ENCODE peak calls at places on chromosomes 11 and 22, in seven cellular contexts. One of them, this sample, is unnamed.
A peak's percentile ranks its signal among the peaks of the same experiment; 100 is the strongest.

GRCh38 chr11:93935826-93936225 is 85.3 kb upstream of the HEPHL1 start:
- DNase-seq in NT2/D1: no peak
- DNase-seq in small intestine: no peak
- DNase-seq in effector memory CD4-positive, alpha-beta T cell: no peak
- DNase-seq in uterus: no peak
- DNase-seq in A549: no peak
- DNase-seq in Peyer's patch: no peak
- DNase-seq in this sample: no peak

GRCh38 chr11:61911701-61912529 is 5.5 kb downstream of the RAB3IL1 start:
- DNase-seq in NT2/D1: no peak
- DNase-seq in uterus: peak; percentile 30
- DNase-seq in effector memory CD4-positive, alpha-beta T cell: no peak
- DNase-seq in A549: no peak
- DNase-seq in Peyer's patch: peak; percentile 42
- DNase-seq in small intestine: no peak
- DNase-seq in this sample: no peak

GRCh38 chr11:14642873-14643696 is 519 bp upstream of the PDE3B start:
- DNase-seq in NT2/D1: no peak
- DNase-seq in A549: peak; percentile 15
- DNase-seq in Peyer's patch: no peak
- DNase-seq in uterus: no peak
- DNase-seq in small intestine: no peak
- DNase-seq in effector memory CD4-positive, alpha-beta T cell: no peak
- DNase-seq in this sample: no peak

GRCh38 chr11:115499891-115500290 is 4.3 kb downstream of the CADM1 start:
- DNase-seq in small intestine: no peak
- DNase-seq in uterus: no peak
- DNase-seq in Peyer's patch: no peak
- DNase-seq in NT2/D1: no peak
- DNase-seq in effector memory CD4-positive, alpha-beta T cell: no peak
- DNase-seq in A549: no peak
- DNase-seq in this sample: no peak

GRCh38 chr11:117969160-117969991 is 16.8 kb upstream of the IL10RA start:
- DNase-seq in Peyer's patch: no peak
- DNase-seq in A549: no peak
- DNase-seq in uterus: no peak
- DNase-seq in NT2/D1: no peak
- DNase-seq in effector memory CD4-positive, alpha-beta T cell: no peak
- DNase-seq in small intestine: no peak
- DNase-seq in this sample: no peak

GRCh38 chr11:118652681-118653181 is 26.7 kb downstream of the TREH start:
- DNase-seq in NT2/D1: no peak
- DNase-seq in uterus: no peak
- DNase-seq in A549: no peak
- DNase-seq in small intestine: no peak
- DNase-seq in effector memory CD4-positive, alpha-beta T cell: no peak
- DNase-seq in Peyer's patch: no peak
- DNase-seq in this sample: no peak

GRCh38 chr11:75481602-75482309 is 44.0 kb downstream of the GDPD5 start:
- DNase-seq in uterus: no peak
- DNase-seq in Peyer's patch: no peak
- DNase-seq in effector memory CD4-positive, alpha-beta T cell: no peak
- DNase-seq in A549: no peak
- DNase-seq in small intestine: no peak
- DNase-seq in NT2/D1: no peak
- DNase-seq in this sample: no peak

GRCh38 chr11:110903830-110904229 is 191.6 kb upstream of the ARHGAP20 start:
- DNase-seq in uterus: no peak
- DNase-seq in small intestine: no peak
- DNase-seq in effector memory CD4-positive, alpha-beta T cell: no peak
- DNase-seq in Peyer's patch: no peak
- DNase-seq in A549: no peak
- DNase-seq in NT2/D1: no peak
- DNase-seq in this sample: no peak

GRCh38 chr11:28472904-28473303 is 364.7 kb downstream of the METTL15 start:
- DNase-seq in uterus: no peak
- DNase-seq in NT2/D1: no peak
- DNase-seq in Peyer's patch: no peak
- DNase-seq in A549: no peak
- DNase-seq in small intestine: no peak
- DNase-seq in effector memory CD4-positive, alpha-beta T cell: no peak
- DNase-seq in this sample: no peak

GRCh38 chr11:124724854-124725718 is 14.7 kb upstream of the NRGN start:
- DNase-seq in NT2/D1: no peak
- DNase-seq in uterus: no peak
- DNase-seq in effector memory CD4-positive, alpha-beta T cell: no peak
- DNase-seq in Peyer's patch: no peak
- DNase-seq in A549: no peak
- DNase-seq in small intestine: peak; percentile 70
- DNase-seq in this sample: no peak

GRCh38 chr11:4134844-4135243 is 40.2 kb downstream of the RRM1 start:
- DNase-seq in NT2/D1: no peak
- DNase-seq in uterus: no peak
- DNase-seq in effector memory CD4-positive, alpha-beta T cell: no peak
- DNase-seq in small intestine: no peak
- DNase-seq in Peyer's patch: no peak
- DNase-seq in A549: peak; percentile 65
- DNase-seq in this sample: no peak

GRCh38 chr11:115672412-115672811 is 168.2 kb upstream of the CADM1 start:
- DNase-seq in uterus: no peak
- DNase-seq in small intestine: no peak
- DNase-seq in NT2/D1: no peak
- DNase-seq in A549: no peak
- DNase-seq in effector memory CD4-positive, alpha-beta T cell: no peak
- DNase-seq in Peyer's patch: no peak
- DNase-seq in this sample: no peak

GRCh38 chr11:128550261-128550821 is 37.0 kb downstream of the ETS1 start:
- DNase-seq in Peyer's patch: no peak
- DNase-seq in A549: no peak
- DNase-seq in effector memory CD4-positive, alpha-beta T cell: no peak
- DNase-seq in small intestine: no peak
- DNase-seq in uterus: no peak
- DNase-seq in NT2/D1: no peak
- DNase-seq in this sample: no peak
- H3K4me1 ChIP-seq in Peyer's patch: no peaks in the 10 kb centered on the region
- H3K4me1 ChIP-seq in A549: no peaks in the 10 kb centered on the region
- H3K4me1 ChIP-seq in effector memory CD4-positive, alpha-beta T cell: peaks cover 12% of the 10 kb centered on the region
- H3K4me1 ChIP-seq in small intestine: no peaks in the 10 kb centered on the region
- H3K4me1 ChIP-seq in uterus: peaks cover 6% of the 10 kb centered on the region
- H3K4me1 ChIP-seq in NT2/D1: peaks cover 11% of the 10 kb centered on the region
- H3K4me1 ChIP-seq in this sample: peaks cover 2% of the 10 kb centered on the region

GRCh38 chr11:33377100-33377851 is 120.1 kb downstream of the HIPK3 start:
- DNase-seq in effector memory CD4-positive, alpha-beta T cell: no peak
- DNase-seq in A549: no peak
- DNase-seq in small intestine: no peak
- DNase-seq in Peyer's patch: no peak
- DNase-seq in NT2/D1: no peak
- DNase-seq in uterus: no peak
- DNase-seq in this sample: no peak
- H3K4me3 ChIP-seq in effector memory CD4-positive, alpha-beta T cell: no peak overlapping the region
- H3K4me3 ChIP-seq in A549: peak overlapping the region; percentile 68
- H3K4me3 ChIP-seq in small intestine: no peak overlapping the region
- H3K4me3 ChIP-seq in Peyer's patch: no peak overlapping the region
- H3K4me3 ChIP-seq in NT2/D1: no peak overlapping the region
- H3K4me3 ChIP-seq in uterus: no peak overlapping the region
- H3K4me3 ChIP-seq in this sample: peak overlapping the region; percentile 63

DNA sequence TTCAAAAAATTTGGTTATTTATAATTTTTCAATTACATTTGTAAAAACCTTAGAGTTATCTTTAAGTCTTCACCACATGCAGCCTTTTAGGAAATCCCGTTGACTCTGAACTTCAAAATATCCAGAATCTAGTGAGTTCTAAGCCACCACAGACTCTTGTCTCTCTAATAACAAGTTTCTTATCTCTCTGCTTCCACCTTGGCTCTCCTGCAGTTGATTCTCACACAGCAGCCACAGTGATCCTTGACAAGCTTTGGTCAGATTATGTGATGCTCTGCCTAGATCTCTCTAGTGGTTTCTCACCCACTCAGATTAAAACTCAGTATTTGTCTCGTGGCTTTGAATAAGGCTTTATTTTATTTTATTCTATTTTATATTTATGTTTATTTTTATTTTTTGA is 8.6 kb downstream of the HSD17B12 start:
- DNase-seq in A549: no peak
- DNase-seq in effector memory CD4-positive, alpha-beta T cell: no peak
- DNase-seq in NT2/D1: no peak
- DNase-seq in Peyer's patch: no peak
- DNase-seq in small intestine: no peak
- DNase-seq in uterus: no peak
- DNase-seq in this sample: no peak
- H3K4me1 ChIP-seq in A549: peaks cover 4% of the 10 kb centered on the region
- H3K4me1 ChIP-seq in effector memory CD4-positive, alpha-beta T cell: no peaks in the 10 kb centered on the region
- H3K4me1 ChIP-seq in NT2/D1: peaks cover 3% of the 10 kb centered on the region
- H3K4me1 ChIP-seq in Peyer's patch: no peaks in the 10 kb centered on the region
- H3K4me1 ChIP-seq in small intestine: no peaks in the 10 kb centered on the region
- H3K4me1 ChIP-seq in uterus: no peaks in the 10 kb centered on the region
- H3K4me1 ChIP-seq in this sample: peaks cover 2% of the 10 kb centered on the region

DNA sequence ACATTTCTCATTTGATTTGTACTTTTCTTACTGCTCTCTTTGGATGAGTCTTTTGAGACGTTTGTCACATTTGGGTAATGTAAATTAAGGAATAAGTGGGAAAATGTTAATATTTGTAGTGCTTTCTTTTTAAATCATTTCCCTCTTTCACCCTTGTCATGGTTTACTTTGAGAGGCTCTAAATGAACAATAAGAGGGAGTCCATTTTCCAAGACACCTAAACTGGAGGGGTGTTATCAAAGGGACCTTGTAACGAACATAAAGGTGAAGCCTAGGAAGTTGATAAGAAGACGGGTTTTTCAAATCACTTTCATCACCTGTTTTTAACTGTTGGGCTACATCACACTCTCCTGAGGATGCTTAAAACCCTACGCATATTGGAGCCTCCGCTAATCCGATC is 12.1 kb downstream of the EED start:
- DNase-seq in uterus: no peak
- DNase-seq in NT2/D1: no peak
- DNase-seq in A549: no peak
- DNase-seq in small intestine: no peak
- DNase-seq in Peyer's patch: no peak
- DNase-seq in effector memory CD4-positive, alpha-beta T cell: no peak
- DNase-seq in this sample: no peak
- H3K4me3 ChIP-seq in uterus: no peak overlapping the region
- H3K4me3 ChIP-seq in NT2/D1: no peak overlapping the region
- H3K4me3 ChIP-seq in A549: no peak overlapping the region
- H3K4me3 ChIP-seq in small intestine: no peak overlapping the region
- H3K4me3 ChIP-seq in Peyer's patch: no peak overlapping the region
- H3K4me3 ChIP-seq in effector memory CD4-positive, alpha-beta T cell: no peak overlapping the region
- H3K4me3 ChIP-seq in this sample: no peak overlapping the region

GRCh38 chr11:69355959-69356702 is 62.2 kb downstream of the MYEOV start:
- DNase-seq in small intestine: no peak
- DNase-seq in NT2/D1: no peak
- DNase-seq in A549: no peak
- DNase-seq in effector memory CD4-positive, alpha-beta T cell: no peak
- DNase-seq in Peyer's patch: no peak
- DNase-seq in uterus: no peak
- DNase-seq in this sample: no peak
- H3K4me1 ChIP-seq in small intestine: no peaks in the 10 kb centered on the region
- H3K4me1 ChIP-seq in NT2/D1: peaks cover 14% of the 10 kb centered on the region
- H3K4me1 ChIP-seq in A549: peaks cover 27% of the 10 kb centered on the region
- H3K4me1 ChIP-seq in effector memory CD4-positive, alpha-beta T cell: no peaks in the 10 kb centered on the region
- H3K4me1 ChIP-seq in Peyer's patch: no peaks in the 10 kb centered on the region
- H3K4me1 ChIP-seq in uterus: no peaks in the 10 kb centered on the region
- H3K4me1 ChIP-seq in this sample: no peaks in the 10 kb centered on the region

DNA sequence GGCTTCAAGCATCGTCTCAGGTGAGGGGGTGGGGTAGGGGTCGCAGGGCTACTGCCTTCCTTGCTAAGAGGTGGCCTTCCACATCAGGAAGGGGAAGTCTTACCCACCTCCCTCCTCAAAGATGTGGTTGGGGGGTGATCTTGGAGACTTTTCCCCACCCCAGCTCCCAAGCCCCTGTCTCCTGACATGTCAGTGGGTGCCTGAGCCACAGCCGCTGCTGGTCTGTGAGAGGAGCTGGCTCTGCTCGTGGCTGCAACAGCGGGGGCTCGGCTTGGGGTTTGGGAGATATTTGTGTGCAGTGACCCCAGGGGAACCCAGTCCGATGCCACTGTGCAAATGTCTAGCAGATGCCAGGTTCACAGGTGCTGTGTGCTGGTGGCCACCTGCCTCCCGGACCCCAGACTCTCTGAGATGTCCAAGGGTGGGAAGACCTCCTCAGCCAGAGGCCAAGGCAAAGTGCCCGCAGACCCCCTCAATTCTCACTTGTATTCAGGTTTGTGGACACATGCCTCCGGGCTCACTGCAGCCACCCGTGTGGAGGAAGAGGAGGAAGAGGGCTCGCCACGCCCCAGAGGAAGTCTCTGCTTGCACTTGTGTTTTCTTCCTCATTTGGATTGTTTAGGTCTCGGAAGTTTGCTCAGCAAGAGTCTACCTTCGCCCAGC is 1.9 kb downstream of the KCNQ1 start:
- DNase-seq in Peyer's patch: peak; percentile 75
- DNase-seq in NT2/D1: no peak
- DNase-seq in effector memory CD4-positive, alpha-beta T cell: no peak
- DNase-seq in small intestine: no peak
- DNase-seq in uterus: no peak
- DNase-seq in A549: no peak
- DNase-seq in this sample: no peak
- H3K4me3 ChIP-seq in Peyer's patch: peak overlapping the region; percentile 83
- H3K4me3 ChIP-seq in NT2/D1: no peak overlapping the region
- H3K4me3 ChIP-seq in effector memory CD4-positive, alpha-beta T cell: peak overlapping the region; percentile 63
- H3K4me3 ChIP-seq in small intestine: peak overlapping the region; percentile 75
- H3K4me3 ChIP-seq in uterus: no peak overlapping the region
- H3K4me3 ChIP-seq in A549: no peak overlapping the region
- H3K4me3 ChIP-seq in this sample: no peak overlapping the region

DNA sequence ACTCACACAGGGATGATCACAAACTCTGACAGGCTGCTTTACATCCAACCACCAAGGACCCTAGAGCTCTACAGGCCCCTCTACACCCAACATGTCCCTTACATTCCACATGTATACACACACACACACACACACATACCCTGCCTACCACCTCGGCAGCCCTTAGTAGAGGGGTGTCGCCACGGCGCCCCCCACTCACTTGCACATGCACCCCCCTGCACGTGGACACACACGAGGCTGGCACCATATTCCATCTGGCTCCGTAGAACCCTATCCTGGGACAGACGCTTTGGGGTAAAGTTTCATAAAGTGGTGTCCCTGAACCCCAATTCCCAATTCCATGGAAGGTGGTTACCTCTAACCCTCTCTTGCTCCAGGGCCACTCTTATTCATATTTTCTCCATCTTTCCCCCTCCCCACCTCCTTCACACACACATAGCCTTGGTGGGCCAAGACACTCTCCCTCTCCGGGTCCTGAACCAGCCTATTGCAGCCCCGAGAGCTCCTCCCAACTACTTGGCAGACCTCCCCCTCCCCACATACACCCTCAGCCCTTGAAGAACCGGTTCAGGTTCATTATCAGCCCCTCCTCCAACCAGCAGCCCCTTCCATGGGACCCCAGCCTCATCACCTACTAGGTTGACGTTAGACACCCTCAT is 809 bp downstream of the PDE2A start:
- DNase-seq in effector memory CD4-positive, alpha-beta T cell: no peak
- DNase-seq in Peyer's patch: no peak
- DNase-seq in uterus: no peak
- DNase-seq in NT2/D1: no peak
- DNase-seq in A549: no peak
- DNase-seq in small intestine: no peak
- DNase-seq in this sample: no peak
- H3K4me1 ChIP-seq in effector memory CD4-positive, alpha-beta T cell: peaks cover 5% of the 10 kb centered on the region
- H3K4me1 ChIP-seq in Peyer's patch: no peaks in the 10 kb centered on the region
- H3K4me1 ChIP-seq in uterus: no peaks in the 10 kb centered on the region
- H3K4me1 ChIP-seq in NT2/D1: peaks cover 22% of the 10 kb centered on the region
- H3K4me1 ChIP-seq in A549: no peaks in the 10 kb centered on the region
- H3K4me1 ChIP-seq in small intestine: no peaks in the 10 kb centered on the region
- H3K4me1 ChIP-seq in this sample: peaks cover 7% of the 10 kb centered on the region

GRCh38 chr22:19173047-19174035 is 5.2 kb downstream of the SLC25A1 start:
- DNase-seq in Peyer's patch: peak; percentile 73
- DNase-seq in small intestine: peak; percentile 84
- DNase-seq in NT2/D1: no peak
- DNase-seq in A549: no peak
- DNase-seq in effector memory CD4-positive, alpha-beta T cell: no peak
- DNase-seq in uterus: no peak
- DNase-seq in this sample: no peak
- H3K4me3 ChIP-seq in Peyer's patch: peak overlapping the region; percentile 96
- H3K4me3 ChIP-seq in small intestine: no peak overlapping the region
- H3K4me3 ChIP-seq in NT2/D1: peak overlapping the region; percentile 94
- H3K4me3 ChIP-seq in A549: no peak overlapping the region
- H3K4me3 ChIP-seq in effector memory CD4-positive, alpha-beta T cell: no peak overlapping the region
- H3K4me3 ChIP-seq in uterus: no peak overlapping the region
- H3K4me3 ChIP-seq in this sample: no peak overlapping the region

This sample was measured in iPS DF 6.9.